ENCODE peak calls at places on chromosome 10, in ten cellular contexts. Y, P, S, E, J, F, L, A, X and D are unnamed samples.

GRCh38 chr10:60434418-60435046 is 44.9 kb upstream of the ANK3 start:
- DNase-seq in P (peak), E (no peak), A (peak), J (no peak), F (no peak), Y (peak), S (peak), L (peak), X (peak), D (no peak)

GRCh38 chr10:34288634-34289033 is 526.5 kb downstream of the PARD3 start:
- DNase-seq in P (peak), S (no peak), Y (peak), E (no peak), J (no peak), X (no peak), L (peak), F (no peak), A (no peak), D (no peak)

GRCh38 chr10:95474228-95475002 is 86.8 kb downstream of the SORBS1 start:
- DNase-seq in S (no peak), J (no peak), Y (peak), F (no peak), L (peak), E (no peak), X (no peak), P (peak), A (peak), D (no peak)

GRCh38 chr10:43689618-43689954 is 40.9 kb upstream of the ZNF32 start:
- DNase-seq in X (no peak), J (no peak), S (peak), L (peak), Y (peak), E (no peak), A (peak), F (peak), P (peak), D (no peak)

GRCh38 chr10:47406870-47407648 is 23.0 kb upstream of the ZNF488 start:
- DNase-seq in S (peak), F (peak), J (no peak), P (peak), E (no peak), A (no peak), X (no peak), Y (peak), L (peak), D (no peak)

GRCh38 chr10:132876967-132877366 is 65.4 kb downstream of the CFAP46 start:
- DNase-seq in L (no peak), J (no peak), E (no peak), Y (no peak), S (no peak), P (no peak), A (no peak), F (peak), X (no peak), D (peak)

GRCh38 chr10:13775786-13776780 is 189.3 kb downstream of the PRPF18 start:
- DNase-seq in E (no peak), Y (peak), S (peak), J (no peak), A (no peak), F (no peak), X (no peak), L (peak), P (peak), D (no peak)

GRCh38 chr10:73915206-73915851 is 4.4 kb downstream of the PLAU start:
- DNase-seq in F (no peak), Y (no peak), P (no peak), E (no peak), A (no peak), X (no peak), J (no peak), L (no peak), S (no peak), D (no peak)

GRCh38 chr10:64115913-64116643 is 594.9 kb downstream of the REEP3 start:
- DNase-seq in X (no peak), A (no peak), P (peak), Y (peak), J (no peak), L (no peak), F (peak), E (no peak), S (peak), D (no peak)

DNA sequence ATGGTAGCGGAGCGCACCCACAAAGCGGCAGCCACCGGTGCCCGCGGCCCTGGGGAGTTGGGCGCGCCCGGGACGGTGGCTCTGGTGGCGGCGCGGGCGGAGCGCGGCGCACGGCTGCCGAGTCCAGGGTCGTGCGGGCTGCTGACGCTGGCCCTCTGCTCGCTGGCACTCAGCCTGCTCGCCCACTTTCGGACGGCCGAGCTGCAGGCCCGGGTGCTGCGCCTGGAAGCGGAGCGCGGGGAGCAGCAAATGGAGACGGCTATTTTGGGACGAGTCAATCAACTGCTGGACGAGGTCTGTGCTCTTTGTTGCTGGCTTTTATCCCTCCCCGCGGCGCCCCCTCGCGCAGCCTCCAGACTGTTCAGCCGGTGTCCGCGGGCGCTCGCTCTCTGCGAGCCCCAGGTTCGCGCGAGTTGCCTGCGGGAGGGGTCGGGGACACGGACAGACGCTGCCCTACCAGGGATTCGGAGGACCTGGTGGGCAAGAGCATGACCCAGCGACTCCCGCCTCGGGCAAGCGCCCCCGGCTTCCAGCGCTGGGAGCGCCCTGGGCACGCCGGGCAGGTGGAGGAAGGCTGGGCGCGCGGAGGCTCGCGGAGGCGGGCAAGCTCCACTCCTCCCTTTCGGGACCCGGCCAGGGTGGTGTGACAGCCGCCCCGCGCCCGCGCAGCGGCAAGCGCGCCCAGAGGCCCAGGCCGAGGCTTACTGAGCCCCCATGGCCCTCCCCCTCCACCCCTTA is 887 bp downstream of the COL13A1 start:
- DNase-seq in F (peak), P (peak), J (peak), E (no peak), X (no peak), A (no peak), S (peak), Y (peak), L (peak), D (peak)
- TF ChIP-seq CTCF in F (no peak), P (peak), J (no peak), E (no peak), X (no peak), A (no peak), S (peak), Y (peak), L (no peak), D (no peak)

DNA sequence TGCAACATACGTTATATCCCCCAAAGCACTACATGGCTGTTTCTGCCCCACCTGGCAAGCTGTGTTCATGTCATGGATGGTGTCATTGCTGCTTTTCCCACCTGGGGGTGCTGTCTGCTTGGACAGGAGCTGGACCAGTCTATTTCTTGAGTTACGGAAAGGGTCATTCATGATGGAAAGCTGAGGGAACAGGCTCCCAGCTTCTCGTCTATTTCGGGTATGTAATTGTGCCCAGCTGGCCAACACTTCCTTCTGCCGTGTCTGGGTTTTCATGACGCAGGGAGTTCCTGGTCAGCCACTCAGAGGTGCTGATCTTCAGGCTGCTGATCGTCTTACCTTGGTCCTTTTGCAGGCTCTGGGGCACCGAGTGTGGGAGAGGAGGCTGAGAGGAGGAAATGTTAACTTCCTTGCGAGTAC is 8.6 kb downstream of the BTBD16 start:
- DNase-seq in A (no peak), Y (peak), J (peak), P (peak), F (peak), X (no peak), E (no peak), S (peak), L (peak), D (peak)
- TF ChIP-seq CTCF in A (peak), Y (peak), J (peak), P (peak), F (peak), X (no peak), E (no peak), S (peak), L (peak), D (peak)

GRCh38 chr10:121392657-121393056 is 205.6 kb downstream of the FGFR2 start:
- DNase-seq in E (no peak), J (no peak), A (no peak), S (no peak), F (no peak), X (no peak), Y (no peak), L (no peak), P (no peak), D (no peak)
- TF ChIP-seq CTCF in E (no peak), J (no peak), A (no peak), S (no peak), F (no peak), X (no peak), Y (no peak), L (no peak), P (no peak), D (no peak)

DNA sequence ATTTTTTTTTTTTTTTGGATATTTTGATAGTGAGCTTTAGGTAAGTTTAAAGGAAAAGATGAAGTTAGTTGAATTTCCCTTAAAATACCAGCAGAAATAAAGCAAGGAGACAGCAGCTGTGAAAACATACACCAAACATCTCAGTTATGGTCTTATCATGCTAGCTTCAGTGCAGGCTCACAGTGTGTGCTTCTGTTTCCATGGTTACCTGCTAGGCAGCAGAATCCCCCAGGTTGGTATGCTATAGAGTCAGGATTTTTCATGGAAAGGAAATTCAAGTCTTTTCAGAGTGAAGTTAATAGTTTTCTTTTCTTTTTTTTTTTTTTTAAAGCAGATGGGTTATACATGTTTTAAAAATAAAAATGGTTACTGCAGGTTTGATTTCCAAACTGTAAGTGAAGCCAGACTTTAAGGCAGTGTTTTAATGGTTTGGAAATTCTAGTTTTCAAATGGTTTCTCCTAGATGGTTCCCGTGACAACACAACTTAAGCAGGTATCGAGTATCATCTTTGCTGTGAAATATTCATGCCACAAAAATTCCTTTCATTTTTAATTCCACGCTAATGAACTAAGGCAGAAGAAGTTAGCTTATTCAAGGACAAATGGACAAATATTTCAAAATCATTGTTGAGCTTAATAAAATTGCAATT is 230.9 kb downstream of the BICC1 start:
- DNase-seq in S (peak), P (peak), J (no peak), A (no peak), E (no peak), L (no peak), F (no peak), Y (peak), X (no peak), D (no peak)
- TF ChIP-seq CTCF in S (no peak), P (no peak), J (no peak), A (no peak), E (no peak), L (no peak), F (no peak), Y (no peak), X (no peak), D (no peak)

GRCh38 chr10:49070701-49071100 is 44.6 kb downstream of the VSTM4 start:
- DNase-seq in P (no peak), J (no peak), Y (no peak), F (peak), L (no peak), S (no peak), E (no peak), A (no peak), X (no peak), D (peak)
- TF ChIP-seq CTCF in P (no peak), J (no peak), Y (no peak), F (no peak), L (no peak), S (no peak), E (no peak), A (no peak), X (no peak), D (no peak)

GRCh38 chr10:84267503-84268126 is 22.8 kb downstream of the RGR start:
- DNase-seq in F (peak), J (no peak), Y (peak), X (no peak), A (no peak), P (peak), E (peak), S (peak), L (peak), D (no peak)
- TF ChIP-seq CTCF in F (peak), J (peak), Y (peak), X (no peak), A (no peak), P (peak), E (peak), S (peak), L (peak), D (peak)

GRCh38 chr10:32210306-32211045 is 136.5 kb downstream of the EPC1 start:
- DNase-seq in P (peak), J (no peak), A (peak), Y (peak), F (peak), L (peak), E (no peak), S (peak), X (no peak), D (no peak)
- TF ChIP-seq CTCF in P (peak), J (peak), A (no peak), Y (peak), F (peak), L (peak), E (no peak), S (peak), X (no peak), D (peak)

DNA sequence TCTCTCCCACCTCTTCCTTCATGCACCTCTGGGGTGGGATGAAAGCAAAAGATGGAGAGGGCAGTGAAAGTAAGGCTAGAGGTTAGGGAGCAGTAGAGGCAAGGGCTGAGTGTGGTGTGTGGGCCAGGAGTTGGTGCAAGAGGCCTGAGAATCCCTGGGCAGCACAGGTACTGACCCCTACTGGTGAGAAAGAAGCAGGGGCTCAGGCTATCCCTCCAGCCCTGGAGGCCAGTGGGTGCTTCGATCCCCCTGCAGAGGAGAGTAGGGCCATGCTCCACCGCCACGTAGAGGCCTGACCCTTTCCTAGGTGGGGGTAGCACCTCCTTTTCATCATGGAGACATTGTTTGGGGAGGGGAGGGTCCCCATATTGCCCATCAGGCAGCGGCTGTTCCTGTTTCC is 9.8 kb downstream of the CDHR1 start:
- DNase-seq in S (no peak), Y (no peak), A (no peak), P (no peak), X (no peak), E (no peak), L (no peak), F (peak), J (no peak), D (no peak)
- TF ChIP-seq CTCF in S (peak), Y (peak), A (no peak), P (peak), X (no peak), E (no peak), L (peak), F (peak), J (peak), D (no peak)

DNA sequence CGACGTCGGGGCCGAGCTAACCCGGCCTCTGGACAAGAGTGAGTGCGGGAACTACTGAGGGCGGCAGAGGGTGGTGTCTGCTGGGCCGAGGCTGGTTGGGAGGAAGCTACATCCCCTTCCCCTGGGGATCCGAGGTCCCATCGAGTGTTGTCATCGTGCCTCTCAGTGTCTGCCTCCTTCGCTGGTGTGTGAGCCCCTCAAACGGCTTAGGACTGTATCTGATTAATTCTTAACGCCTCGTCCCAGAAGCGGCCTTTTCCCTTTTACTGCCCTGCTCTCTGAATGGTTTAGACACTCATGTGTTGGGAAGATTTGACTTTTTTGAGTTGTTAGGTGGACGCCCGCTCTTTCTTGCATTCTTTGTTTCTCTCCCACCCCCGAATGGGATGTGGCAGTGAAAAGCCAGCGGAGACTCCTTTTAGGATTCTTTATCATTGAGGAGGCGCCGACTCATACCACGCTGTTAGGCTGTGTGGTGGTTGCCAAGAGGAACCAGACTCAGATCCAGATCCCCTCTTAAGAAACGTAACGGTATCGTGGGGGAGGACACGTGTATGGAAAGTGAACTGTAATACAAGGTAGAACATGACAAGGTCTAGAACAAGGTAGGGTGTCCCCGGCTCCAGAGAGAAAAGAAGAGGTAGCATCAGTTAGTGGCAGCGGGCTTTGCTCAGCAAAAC is 631 bp downstream of the SUPV3L1 start:
- DNase-seq in J (no peak), L (peak), X (no peak), Y (peak), F (no peak), P (peak), A (no peak), E (peak), S (peak), D (no peak)
- TF ChIP-seq CTCF in J (no peak), L (no peak), X (no peak), Y (no peak), F (no peak), P (no peak), A (no peak), E (no peak), S (no peak), D (no peak)

GRCh38 chr10:11108356-11108755 is 90.7 kb downstream of the CELF2 start:
- DNase-seq in P (no peak), A (no peak), S (no peak), E (no peak), F (no peak), Y (no peak), L (no peak), X (no peak), J (no peak), D (no peak)

GRCh38 chr10:11107953-11108352 is 90.3 kb downstream of the CELF2 start:
- DNase-seq in S (no peak), Y (no peak), L (no peak), J (no peak), F (no peak), P (no peak), E (no peak), A (no peak), X (no peak), D (no peak)

GRCh38 chr10:11105676-11106004 is 88.0 kb downstream of the CELF2 start:
- DNase-seq in Y (no peak), J (no peak), S (no peak), P (no peak), A (no peak), F (no peak), L (no peak), X (no peak), E (no peak), D (no peak)

GRCh38 chr10:11106621-11107374 is 89.1 kb downstream of the CELF2 start:
- DNase-seq in Y (no peak), E (no peak), F (no peak), P (no peak), X (no peak), S (no peak), J (no peak), A (no peak), L (no peak), D (no peak)

GRCh38 chr10:11104772-11105675 is 87.4 kb downstream of the CELF2 start:
- DNase-seq in J (no peak), E (no peak), L (no peak), A (no peak), S (no peak), X (no peak), Y (no peak), P (no peak), F (no peak), D (no peak)
- TF ChIP-seq CTCF in J (no peak), E (no peak), L (no peak), A (no peak), S (no peak), X (no peak), Y (no peak), P (no peak), F (peak), D (no peak)